ENCODE peak calls at places on chromosomes 6 and 20, in six cellular contexts. J is endothelial cell of umbilical vein, N is Peyer's patch, S is stomach, V is hepatocyte, Q is colonic mucosa. C is an unnamed sample. For H3K4me1, the result is how much of the 10 kb centered on the place peaks cover.

GRCh38 chr6:43911625-43912577 is 141.9 kb downstream of the VEGFA start:
- DNase-seq in S (peak), Q (peak), N (no peak), V (peak), J (no peak), C (no peak)

GRCh38 chr6:125310994-125311649 is 9.4 kb upstream of the HDDC2 start:
- DNase-seq in N (no peak), Q (no peak), J (peak), S (no peak), V (peak), C (no peak)

GRCh38 chr6:42338573-42339218 is 113.0 kb downstream of the TRERF1 start:
- DNase-seq in Q (no peak), J (peak), N (no peak), S (no peak), V (peak), C (no peak)

GRCh38 chr20:62050166-62051120 is 15.2 kb downstream of the TAF4 start:
- DNase-seq in N (no peak), Q (no peak), J (no peak), V (no peak), S (no peak), C (peak)

GRCh38 chr6:43171284-43172126 is 436 bp downstream of the SRF start:
- DNase-seq in S (no peak), N (no peak), J (peak), Q (no peak), V (peak), C (peak)

GRCh38 chr6:5359413-5359812 is 98.1 kb downstream of the FARS2 start:
- DNase-seq in J (no peak), Q (no peak), V (no peak), S (no peak), N (no peak), C (no peak)

GRCh38 chr6:141244366-141244765 is 888.4 kb upstream of the GJE1 start:
- DNase-seq in J (no peak), N (no peak), V (no peak), Q (no peak), S (no peak), C (no peak)

GRCh38 chr6:136647363-136647763 is 97.1 kb upstream of the MAP7 start:
- DNase-seq in N (no peak), V (peak), J (peak), S (peak), Q (no peak), C (no peak)

GRCh38 chr6:41405941-41406340 is 70.5 kb downstream of the NCR2 start:
- DNase-seq in S (no peak), N (no peak), J (no peak), Q (no peak), V (no peak), C (no peak)

GRCh38 chr20:50285376-50286173 is 94.9 kb downstream of the CEBPB start:
- DNase-seq in S (no peak), J (peak), Q (no peak), V (no peak), N (peak), C (no peak)

GRCh38 chr20:51388756-51389542 is 153.6 kb downstream of the NFATC2 start:
- DNase-seq in J (peak), S (no peak), Q (no peak), N (no peak), V (no peak), C (no peak)

GRCh38 chr6:138999949-139000725 is 12.1 kb upstream of the REPS1 start:
- DNase-seq in N (no peak), S (no peak), J (no peak), Q (no peak), V (no peak), C (no peak)

GRCh38 chr6:150606258-150607043 is 6.8 kb downstream of the PLEKHG1 start:
- DNase-seq in J (no peak), N (no peak), S (no peak), V (no peak), Q (no peak), C (no peak)

GRCh38 chr6:79546186-79546585 is 9.0 kb upstream of the LCA5 start:
- DNase-seq in N (no peak), Q (no peak), V (no peak), S (no peak), J (peak), C (no peak)

GRCh38 chr20:50645253-50646068 is 45.9 kb downstream of the RIPOR3 start:
- DNase-seq in S (peak), J (peak), V (peak), Q (peak), N (peak), C (peak)

GRCh38 chr6:118968416-118968815 is 33.5 kb upstream of the MCM9 start:
- DNase-seq in V (peak), J (peak), N (no peak), S (no peak), Q (no peak), C (no peak)

GRCh38 chr20:11193241-11193640 is 519.4 kb upstream of the JAG1 start:
- DNase-seq in N (no peak), J (no peak), S (no peak), Q (no peak), V (no peak), C (no peak)

GRCh38 chr6:116036075-116036773 is 24.5 kb downstream of the FRK start:
- DNase-seq in V (no peak), S (no peak), Q (no peak), J (peak), N (no peak), C (no peak)

GRCh38 chr6:37209461-37210205 is 39.7 kb downstream of the PIM1 start:
- DNase-seq in S (no peak), V (no peak), N (peak), Q (no peak), J (no peak), C (no peak)

GRCh38 chr6:14453712-14454466 is 336.3 kb downstream of the CD83 start:
- DNase-seq in J (no peak), S (no peak), N (no peak), Q (no peak), V (no peak), C (no peak)

GRCh38 chr6:33312361-33313104 is 1.3 kb downstream of the TAPBP start:
- DNase-seq in S (peak), J (peak), V (peak), N (peak), Q (peak), C (peak)

GRCh38 chr20:63046841-63047240 is 40.1 kb upstream of the BHLHE23 start:
- DNase-seq in Q (no peak), J (no peak), N (no peak), S (no peak), V (no peak), C (no peak)

GRCh38 chr6:106159531-106159940 is 73.4 kb downstream of the PRDM1 start:
- DNase-seq in J (no peak), V (no peak), Q (no peak), S (no peak), N (no peak), C (no peak)

GRCh38 chr6:165920896-165921671 is 246.6 kb downstream of the TBXT start:
- DNase-seq in S (no peak), J (no peak), V (no peak), Q (no peak), N (no peak), C (no peak)

GRCh38 chr6:21219241-21219640 is 374.3 kb upstream of the SOX4 start:
- DNase-seq in J (no peak), Q (no peak), V (no peak), N (no peak), S (no peak), C (no peak)

GRCh38 chr6:29656157-29656556 is 735 bp upstream of the MOG start:
- DNase-seq in V (no peak), N (no peak), J (no peak), S (no peak), Q (no peak), C (no peak)

GRCh38 chr6:36544228-36544627 is 3.1 kb downstream of the STK38 start:
- DNase-seq in N (peak), V (no peak), Q (peak), J (no peak), S (no peak), C (no peak)

GRCh38 chr6:13568970-13569369 is 5.4 kb upstream of the SIRT5 start:
- DNase-seq in S (no peak), Q (no peak), J (no peak), N (no peak), V (no peak), C (no peak)

GRCh38 chr20:58228484-58229197 is at the start of gene ANKRD60:
- DNase-seq in Q (no peak), N (no peak), V (peak), J (peak), S (no peak), C (no peak)

GRCh38 chr20:44885392-44886275 is at the start of gene YWHAB:
- DNase-seq in V (peak), N (peak), Q (peak), S (peak), J (peak), C (peak)

GRCh38 chr20:44887466-44887865 is 2.0 kb downstream of the YWHAB start:
- DNase-seq in N (no peak), J (no peak), S (no peak), Q (no peak), V (no peak), C (no peak)

GRCh38 chr20:44886276-44886671 is 769 bp downstream of the YWHAB start:
- DNase-seq in V (no peak), N (no peak), S (no peak), Q (no peak), J (peak), C (no peak)

GRCh38 chr20:44886828-44887227 is 1.3 kb downstream of the YWHAB start:
- DNase-seq in V (no peak), N (no peak), J (no peak), S (no peak), Q (no peak), C (no peak)

GRCh38 chr20:44888226-44889103 is 3.0 kb downstream of the YWHAB start:
- DNase-seq in S (no peak), J (no peak), V (peak), N (no peak), Q (no peak), C (no peak)
- H3K4me1 ChIP-seq in S (half or more), J (under half), V (under half), N (under half), Q (half or more), C (half or more)

GRCh38 chr6:167504412-167504961 is 179.6 kb downstream of the TTLL2 start:
- DNase-seq in S (no peak), Q (no peak), V (no peak), N (no peak), J (no peak), C (no peak)

GRCh38 chr6:167505199-167505598 is 180.3 kb downstream of the TTLL2 start:
- DNase-seq in S (no peak), J (no peak), N (no peak), Q (no peak), V (no peak), C (no peak)

GRCh38 chr6:167506443-167507231 is 181.8 kb downstream of the TTLL2 start:
- DNase-seq in S (no peak), J (no peak), Q (peak), V (peak), N (no peak), C (no peak)

GRCh38 chr6:167507376-167507961 is 182.6 kb downstream of the TTLL2 start:
- DNase-seq in V (no peak), S (no peak), J (no peak), N (no peak), Q (no peak), C (no peak)

GRCh38 chr6:167505782-167506181 is 180.9 kb downstream of the TTLL2 start:
- DNase-seq in S (no peak), V (no peak), N (no peak), J (no peak), Q (no peak), C (no peak)
- TF ChIP-seq CTCF in S (no peak), V (no peak), N (no peak), J (no peak), Q (no peak), C (no peak)

GRCh38 chr6:85672623-85673022 is 29.9 kb upstream of the SYNCRIP start:
- DNase-seq in V (no peak), N (no peak), J (no peak), S (no peak), Q (no peak), C (no peak)
- H3K4me1 ChIP-seq in V (under half), N (under half), J (under half), S (half or more), Q (under half), C (under half)

GRCh38 chr20:24781061-24781980 is 167.7 kb upstream of the CST7 start:
- DNase-seq in Q (no peak), N (no peak), S (no peak), J (no peak), V (peak), C (peak)

GRCh38 chr20:24782221-24782620 is 166.8 kb upstream of the CST7 start:
- DNase-seq in J (no peak), V (no peak), S (no peak), N (no peak), Q (no peak), C (peak)

GRCh38 chr20:24784607-24785006 is 164.5 kb upstream of the CST7 start:
- DNase-seq in V (no peak), S (no peak), J (no peak), Q (no peak), N (no peak), C (peak)

GRCh38 chr20:24783631-24784492 is 165.2 kb upstream of the CST7 start:
- DNase-seq in N (no peak), V (peak), Q (no peak), J (no peak), S (peak), C (peak)

DNA sequence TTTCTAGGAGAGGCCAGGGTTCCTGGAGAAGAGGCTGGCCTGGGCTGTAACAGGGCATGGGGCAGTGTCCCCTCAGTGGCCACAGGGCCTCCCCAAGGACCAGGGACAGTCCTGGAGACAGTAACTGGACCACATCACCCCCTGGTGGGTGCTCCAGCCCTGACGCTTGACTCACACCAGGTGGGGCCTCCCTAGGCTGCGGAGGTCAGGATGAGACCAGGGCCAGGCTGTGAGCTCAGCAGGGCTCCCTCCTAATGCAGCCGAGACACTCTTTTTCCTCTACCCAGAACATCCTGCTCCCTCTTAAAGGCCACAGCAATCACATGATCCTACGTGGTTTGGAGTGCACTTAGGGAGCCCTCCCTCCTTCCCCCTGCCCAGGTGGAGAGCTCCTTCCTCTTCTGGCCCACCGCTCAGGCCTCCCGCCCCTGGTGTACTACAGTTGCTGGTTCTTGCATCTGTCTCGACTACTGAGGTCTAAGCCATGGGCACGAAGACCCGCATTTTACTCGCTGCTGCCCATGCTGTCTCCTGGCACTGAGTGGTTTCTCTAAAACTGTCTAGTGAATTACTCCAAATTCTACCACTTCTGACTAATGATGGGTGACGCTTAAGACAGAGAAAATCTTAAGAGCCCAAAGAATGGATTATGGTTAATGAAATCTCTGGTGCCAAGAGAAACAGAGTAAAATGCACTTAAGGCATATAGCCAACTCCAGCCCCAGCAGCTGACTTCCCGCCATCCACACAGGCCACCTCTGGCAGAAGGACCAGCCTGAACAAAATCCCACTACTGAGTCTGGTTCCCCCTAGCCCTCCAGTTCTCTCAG is 166.1 kb upstream of the CST7 start:
- DNase-seq in S (no peak), J (no peak), V (no peak), N (no peak), Q (no peak), C (peak)
- TF ChIP-seq CTCF in S (no peak), J (no peak), V (peak), N (no peak), Q (no peak), C (no peak)